ENCODE peak calls at places on chromosomes 3 and 15, in four cellular contexts. One of them, this sample, is unnamed.
A peak's percentile ranks its signal among the peaks of the same experiment; 100 is the strongest.

GRCh38 chr3:73685061-73685460 is 60.3 kb upstream of the PDZRN3 start:
- DNase-seq in K562: no peak
- DNase-seq in SK-N-SH: no peak
- DNase-seq in GM12891: no peak
- DNase-seq in this sample: no peak

GRCh38 chr15:63763476-63764123 is 70.1 kb downstream of the HERC1 start:
- DNase-seq in SK-N-SH: no peak
- DNase-seq in K562: no peak
- DNase-seq in GM12891: peak; percentile 10
- DNase-seq in this sample: no peak

GRCh38 chr3:33886015-33886414 is 87.6 kb downstream of the PDCD6IP start:
- DNase-seq in GM12891: no peak
- DNase-seq in K562: no peak
- DNase-seq in SK-N-SH: no peak
- DNase-seq in this sample: no peak

GRCh38 chr3:40437893-40438292 is 19.2 kb upstream of the RPL14 start:
- DNase-seq in SK-N-SH: no peak
- DNase-seq in GM12891: no peak
- DNase-seq in K562: no peak
- DNase-seq in this sample: no peak

GRCh38 chr3:97647441-97647840 is 117.1 kb upstream of the ARL6 start:
- DNase-seq in K562: no peak
- DNase-seq in SK-N-SH: no peak
- DNase-seq in GM12891: no peak
- DNase-seq in this sample: no peak

GRCh38 chr3:123088360-123088759 is 21.5 kb downstream of the PDIA5 start:
- DNase-seq in K562: no peak
- DNase-seq in GM12891: no peak
- DNase-seq in SK-N-SH: no peak
- DNase-seq in this sample: no peak

GRCh38 chr3:43769471-43770425 is 79.0 kb downstream of the ABHD5 start:
- DNase-seq in GM12891: peak; percentile 69
- DNase-seq in SK-N-SH: peak; percentile 81
- DNase-seq in K562: peak; percentile 99
- DNase-seq in this sample: peak; percentile 58

GRCh38 chr15:63072023-63072650 is 29.6 kb downstream of the TPM1 start:
- DNase-seq in SK-N-SH: no peak
- DNase-seq in K562: no peak
- DNase-seq in GM12891: no peak
- DNase-seq in this sample: no peak

GRCh38 chr3:64345351-64345750 is 120.1 kb upstream of the PRICKLE2 start:
- DNase-seq in SK-N-SH: peak; percentile 9
- DNase-seq in GM12891: no peak
- DNase-seq in K562: no peak
- DNase-seq in this sample: no peak

GRCh38 chr3:107824822-107825371 is 265.9 kb downstream of the CD47 start:
- DNase-seq in GM12891: no peak
- DNase-seq in K562: no peak
- DNase-seq in SK-N-SH: no peak
- DNase-seq in this sample: no peak

GRCh38 chr3:52428151-52429005 is 16.5 kb downstream of the SEMA3G start:
- DNase-seq in SK-N-SH: peak; percentile 70
- DNase-seq in GM12891: no peak
- DNase-seq in K562: peak; percentile 58
- DNase-seq in this sample: no peak

GRCh38 chr3:13528217-13528801 is 20.6 kb upstream of the FBLN2 start:
- DNase-seq in K562: peak; percentile 44
- DNase-seq in GM12891: no peak
- DNase-seq in SK-N-SH: peak; percentile 72
- DNase-seq in this sample: no peak

GRCh38 chr3:63679181-63679580 is 26.7 kb downstream of the SNTN start:
- DNase-seq in K562: no peak
- DNase-seq in SK-N-SH: no peak
- DNase-seq in GM12891: no peak
- DNase-seq in this sample: no peak

GRCh38 chr3:138863776-138864113 is 29.0 kb upstream of the PIK3CB start:
- DNase-seq in SK-N-SH: no peak
- DNase-seq in GM12891: no peak
- DNase-seq in K562: no peak
- DNase-seq in this sample: no peak

GRCh38 chr15:90889313-90889730 is 5.0 kb downstream of the FES start:
- DNase-seq in GM12891: no peak
- DNase-seq in SK-N-SH: no peak
- DNase-seq in K562: no peak
- DNase-seq in this sample: no peak

GRCh38 chr3:42961633-42962032 is 17.5 kb upstream of the GASK1A start:
- DNase-seq in GM12891: no peak
- DNase-seq in SK-N-SH: peak; percentile 65
- DNase-seq in K562: peak; percentile 59
- DNase-seq in this sample: no peak

GRCh38 chr3:58350627-58351013 is 17.9 kb downstream of the PXK start:
- DNase-seq in K562: peak; percentile 30
- DNase-seq in GM12891: no peak
- DNase-seq in SK-N-SH: no peak
- DNase-seq in this sample: no peak

GRCh38 chr3:178350763-178351162 is 185.5 kb upstream of the KCNMB2 start:
- DNase-seq in SK-N-SH: no peak
- DNase-seq in GM12891: no peak
- DNase-seq in K562: no peak
- DNase-seq in this sample: no peak

GRCh38 chr15:25091421-25092158 is 136.8 kb downstream of the SNRPN start:
- DNase-seq in K562: no peak
- DNase-seq in SK-N-SH: no peak
- DNase-seq in GM12891: no peak
- DNase-seq in this sample: no peak

GRCh38 chr3:59567656-59568055 is 517.8 kb upstream of the CFAP20DC start:
- DNase-seq in K562: no peak
- DNase-seq in SK-N-SH: no peak
- DNase-seq in GM12891: no peak
- DNase-seq in this sample: no peak

GRCh38 chr3:52354676-52355075 is 38.6 kb downstream of the DNAH1 start:
- DNase-seq in SK-N-SH: no peak
- DNase-seq in K562: no peak
- DNase-seq in GM12891: no peak
- DNase-seq in this sample: no peak

GRCh38 chr3:191192941-191193340 is 6.1 kb upstream of the OSTN start:
- DNase-seq in K562: no peak
- DNase-seq in SK-N-SH: no peak
- DNase-seq in GM12891: no peak
- DNase-seq in this sample: no peak

GRCh38 chr3:186511245-186511644 is 32.9 kb downstream of the CRYGS start:
- DNase-seq in K562: no peak
- DNase-seq in GM12891: no peak
- DNase-seq in SK-N-SH: no peak
- DNase-seq in this sample: no peak

GRCh38 chr3:156381253-156381652 is 173.7 kb downstream of the SSR3 start:
- DNase-seq in K562: no peak
- DNase-seq in SK-N-SH: no peak
- DNase-seq in GM12891: no peak
- DNase-seq in this sample: no peak

GRCh38 chr3:169634618-169635236 is 28.8 kb downstream of the MECOM start:
- DNase-seq in GM12891: no peak
- DNase-seq in K562: peak; percentile 11
- DNase-seq in SK-N-SH: no peak
- DNase-seq in this sample: no peak

GRCh38 chr15:41501191-41501917 is 7.7 kb downstream of the ITPKA start:
- DNase-seq in SK-N-SH: peak; percentile 75
- DNase-seq in GM12891: peak; percentile 54
- DNase-seq in K562: no peak
- DNase-seq in this sample: no peak

GRCh38 chr3:149221783-149222517 is at the start of gene CP:
- DNase-seq in K562: no peak
- DNase-seq in GM12891: no peak
- DNase-seq in SK-N-SH: no peak
- DNase-seq in this sample: no peak

GRCh38 chr3:46913644-46914043 is 36.1 kb downstream of the PTH1R start:
- DNase-seq in GM12891: no peak
- DNase-seq in SK-N-SH: no peak
- DNase-seq in K562: peak; percentile 20
- DNase-seq in this sample: no peak

GRCh38 chr3:108106031-108106430 is 15.2 kb upstream of the CD47 start:
- DNase-seq in K562: no peak
- DNase-seq in SK-N-SH: no peak
- DNase-seq in GM12891: no peak
- DNase-seq in this sample: no peak

GRCh38 chr15:93985925-93986324 is 245.4 kb upstream of the MCTP2 start:
- DNase-seq in GM12891: no peak
- DNase-seq in SK-N-SH: no peak
- DNase-seq in K562: no peak
- DNase-seq in this sample: no peak

GRCh38 chr15:33021806-33022389 is 172.6 kb downstream of the FMN1 start:
- DNase-seq in K562: peak; percentile 39
- DNase-seq in SK-N-SH: peak; percentile 79
- DNase-seq in GM12891: peak; percentile 30
- DNase-seq in this sample: peak; percentile 13

GRCh38 chr15:85473455-85473854 is 93.1 kb downstream of the AKAP13 start:
- DNase-seq in GM12891: no peak
- DNase-seq in K562: no peak
- DNase-seq in SK-N-SH: no peak
- DNase-seq in this sample: no peak

GRCh38 chr3:153621988-153622387 is 460.0 kb downstream of the RAP2B start:
- DNase-seq in GM12891: peak; percentile 6
- DNase-seq in SK-N-SH: no peak
- DNase-seq in K562: no peak
- DNase-seq in this sample: no peak

GRCh38 chr3:185062221-185062620 is 90.6 kb downstream of the C3orf70 start:
- DNase-seq in GM12891: no peak
- DNase-seq in K562: no peak
- DNase-seq in SK-N-SH: no peak
- DNase-seq in this sample: no peak

GRCh38 chr3:86923071-86923476 is 67.9 kb downstream of the VGLL3 start:
- DNase-seq in GM12891: no peak
- DNase-seq in SK-N-SH: no peak
- DNase-seq in K562: no peak
- DNase-seq in this sample: no peak
- TF ChIP-seq TAF1 in GM12891: no peak
- TF ChIP-seq TAF1 in SK-N-SH: no peak
- TF ChIP-seq TAF1 in K562: no peak
- TF ChIP-seq TAF1 in this sample: no peak

GRCh38 chr15:81323944-81324881 is at the start of gene STARD5:
- DNase-seq in SK-N-SH: peak; percentile 98
- DNase-seq in GM12891: peak; percentile 96
- DNase-seq in K562: peak; percentile 98
- DNase-seq in this sample: peak; percentile 97
- TF ChIP-seq POLR2AphosphoS5 in SK-N-SH: peak; percentile 78
- TF ChIP-seq POLR2AphosphoS5 in GM12891: peak; percentile 69
- TF ChIP-seq POLR2AphosphoS5 in K562: peak; percentile 49
- TF ChIP-seq POLR2AphosphoS5 in this sample: peak; percentile 89

GRCh38 chr3:53813229-53813628 is 33.0 kb downstream of the CHDH start:
- DNase-seq in K562: no peak
- DNase-seq in GM12891: no peak
- DNase-seq in SK-N-SH: no peak
- DNase-seq in this sample: no peak
- TF ChIP-seq TAF1 in K562: no peak
- TF ChIP-seq TAF1 in GM12891: no peak
- TF ChIP-seq TAF1 in SK-N-SH: no peak
- TF ChIP-seq TAF1 in this sample: no peak

GRCh38 chr3:187615630-187616029 is 54.6 kb downstream of the SST start:
- DNase-seq in K562: no peak
- DNase-seq in SK-N-SH: no peak
- DNase-seq in GM12891: no peak
- DNase-seq in this sample: no peak

GRCh38 chr3:187618732-187619131 is 51.5 kb downstream of the SST start:
- DNase-seq in GM12891: no peak
- DNase-seq in K562: no peak
- DNase-seq in SK-N-SH: no peak
- DNase-seq in this sample: no peak

GRCh38 chr3:187616307-187616939 is 53.8 kb downstream of the SST start:
- DNase-seq in GM12891: peak; percentile 20
- DNase-seq in K562: peak; percentile 63
- DNase-seq in SK-N-SH: peak; percentile 36
- DNase-seq in this sample: peak; percentile 2

GRCh38 chr3:187610926-187611545 is 59.2 kb downstream of the SST start:
- DNase-seq in K562: no peak
- DNase-seq in GM12891: no peak
- DNase-seq in SK-N-SH: no peak
- DNase-seq in this sample: no peak

DNA sequence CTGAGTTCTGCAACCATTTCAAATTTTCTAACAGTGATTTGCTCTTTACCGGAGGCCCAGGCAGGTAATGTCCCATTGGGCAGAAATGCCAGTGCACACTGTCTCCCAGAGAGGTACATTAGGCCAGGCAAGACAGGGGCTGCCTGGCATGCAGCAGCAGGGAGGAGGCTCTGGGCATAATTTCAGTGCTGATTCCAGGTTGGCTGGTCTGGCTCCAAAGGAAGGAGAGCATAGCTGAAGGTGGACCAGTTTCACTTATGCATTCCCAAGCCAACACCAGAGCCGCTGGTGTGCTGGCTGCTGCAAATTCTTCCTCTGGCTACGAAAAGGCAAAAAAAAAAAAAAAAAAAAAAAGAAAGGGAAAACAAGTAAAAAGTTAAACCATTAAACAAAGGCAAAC is 56.6 kb downstream of the SST start:
- DNase-seq in SK-N-SH: no peak
- DNase-seq in GM12891: no peak
- DNase-seq in K562: no peak
- DNase-seq in this sample: no peak
- TF ChIP-seq POLR2AphosphoS5 in SK-N-SH: no peak
- TF ChIP-seq POLR2AphosphoS5 in GM12891: no peak
- TF ChIP-seq POLR2AphosphoS5 in K562: no peak
- TF ChIP-seq POLR2AphosphoS5 in this sample: no peak

DNA sequence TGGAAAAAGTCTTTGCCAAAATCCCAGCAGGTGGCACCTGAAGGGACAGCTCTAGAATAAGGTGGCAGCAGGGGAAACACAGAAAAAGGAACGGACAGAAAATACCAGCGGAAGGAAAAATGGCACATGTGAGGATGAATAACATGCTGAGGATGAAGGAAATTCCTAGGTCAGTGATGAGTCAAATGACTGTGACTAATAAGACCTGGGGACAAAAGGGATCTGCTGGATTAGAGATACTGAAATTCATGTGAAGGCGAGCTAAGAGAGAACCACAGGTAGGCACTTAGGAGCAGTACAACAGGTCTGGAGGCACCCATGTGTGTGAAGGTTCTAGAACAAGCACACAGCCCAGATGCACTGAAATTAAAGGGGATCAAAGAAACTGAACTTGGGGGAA is 482.5 kb downstream of the FOXP1 start:
- DNase-seq in SK-N-SH: no peak
- DNase-seq in GM12891: no peak
- DNase-seq in K562: peak; percentile 16
- DNase-seq in this sample: no peak
- TF ChIP-seq TAF1 in SK-N-SH: no peak
- TF ChIP-seq TAF1 in GM12891: no peak
- TF ChIP-seq TAF1 in K562: no peak
- TF ChIP-seq TAF1 in this sample: no peak

This sample was measured in GM12892.